ENCODE peak calls at places on chromosomes 12 and 14, in ten cellular contexts. Z, D, T, V, L, E, G, R, U and H are unnamed samples.

GRCh38 chr12:111673503-111673902 is 12.3 kb downstream of the BRAP start:
- DNase-seq in Z (no peak), D (peak; percentile 62), T (no peak), V (no peak), L (peak; percentile 31), E (no peak), G (no peak), R (no peak), U (no peak), H (no peak)

GRCh38 chr12:58529114-58529665 is 391.1 kb downstream of the LRIG3 start:
- DNase-seq in Z (no peak), D (no peak), T (no peak), V (no peak), L (no peak), E (peak; percentile 72), G (no peak), R (no peak), U (no peak), H (no peak)

GRCh38 chr12:66379613-66380012 is 77.3 kb downstream of the HELB start:
- DNase-seq in Z (no peak), D (no peak), T (no peak), V (no peak), L (no peak), E (no peak), G (no peak), R (no peak), U (no peak), H (no peak)

GRCh38 chr14:87034680-87035079 is 958.3 kb downstream of the GALC start:
- DNase-seq in Z (no peak), D (no peak), T (no peak), V (no peak), L (no peak), E (no peak), G (no peak), R (no peak), U (no peak), H (no peak)

GRCh38 chr14:67417633-67418032 is 5.7 kb upstream of the PLEK2 start:
- DNase-seq in Z (no peak), D (peak; percentile 54), T (no peak), V (no peak), L (no peak), E (no peak), G (no peak), R (no peak), U (no peak), H (no peak)

GRCh38 chr14:86672071-86672470 is 1142.1 kb downstream of the FLRT2 start:
- DNase-seq in Z (no peak), D (no peak), T (no peak), V (no peak), L (no peak), E (no peak), G (no peak), R (no peak), U (no peak), H (no peak)

GRCh38 chr12:53623986-53624385 is 2.2 kb downstream of the ATF7 start:
- DNase-seq in Z (no peak), D (no peak), T (no peak), V (no peak), L (peak; percentile 52), E (no peak), G (no peak), R (peak; percentile 36), U (no peak), H (no peak)

GRCh38 chr12:25311501-25311900 is 60.8 kb upstream of the KRAS start:
- DNase-seq in Z (no peak), D (no peak), T (no peak), V (no peak), L (no peak), E (no peak), G (no peak), R (no peak), U (no peak), H (no peak)

GRCh38 chr14:100536721-100537700 is 50.2 kb downstream of the BEGAIN start:
- DNase-seq in Z (no peak), D (no peak), T (peak; percentile 13), V (peak; percentile 44), L (no peak), E (no peak), G (no peak), R (no peak), U (no peak), H (no peak)

GRCh38 chr12:92505373-92506340 is 197.1 kb upstream of the PLEKHG7 start:
- DNase-seq in Z (no peak), D (peak; percentile 30), T (peak; percentile 75), V (peak; percentile 75), L (no peak), E (no peak), G (peak; percentile 45), R (peak; percentile 80), U (no peak), H (peak; percentile 60)

GRCh38 chr12:49615725-49616124 is 7.6 kb upstream of the PRPF40B start:
- DNase-seq in Z (no peak), D (peak; percentile 84), T (no peak), V (no peak), L (no peak), E (peak; percentile 61), G (no peak), R (no peak), U (no peak), H (no peak)

GRCh38 chr12:52358575-52359350 is 8.5 kb downstream of the KRT85 start:
- DNase-seq in Z (no peak), D (no peak), T (no peak), V (no peak), L (no peak), E (no peak), G (peak; percentile 63), R (no peak), U (no peak), H (peak; percentile 22)

GRCh38 chr12:55934773-55935172 is 3.8 kb downstream of the DGKA start:
- DNase-seq in Z (no peak), D (no peak), T (no peak), V (no peak), L (no peak), E (no peak), G (no peak), R (no peak), U (no peak), H (no peak)

GRCh38 chr14:61659582-61659981 is 35.7 kb upstream of the HIF1A start:
- DNase-seq in Z (no peak), D (peak; percentile 71), T (no peak), V (no peak), L (no peak), E (no peak), G (no peak), R (no peak), U (no peak), H (no peak)

GRCh38 chr12:111645433-111645832 is 40.3 kb downstream of the BRAP start:
- DNase-seq in Z (no peak), D (peak; percentile 99), T (no peak), V (no peak), L (no peak), E (no peak), G (no peak), R (no peak), U (no peak), H (no peak)

GRCh38 chr12:115640929-115641328 is 636.6 kb downstream of the MED13L start:
- DNase-seq in Z (no peak), D (no peak), T (no peak), V (no peak), L (no peak), E (peak; percentile 70), G (no peak), R (no peak), U (no peak), H (no peak)

GRCh38 chr12:103956515-103957027 is 9.1 kb upstream of the TDG start:
- DNase-seq in Z (no peak), D (peak; percentile 30), T (no peak), V (no peak), L (peak; percentile 11), E (no peak), G (no peak), R (no peak), U (no peak), H (no peak)

GRCh38 chr12:27616356-27617150 is 79.7 kb upstream of the REP15 start:
- DNase-seq in Z (no peak), D (no peak), T (no peak), V (no peak), L (no peak), E (no peak), G (no peak), R (no peak), U (no peak), H (no peak)

GRCh38 chr12:27615331-27615891 is 80.8 kb upstream of the REP15 start:
- DNase-seq in Z (no peak), D (peak; percentile 82), T (no peak), V (no peak), L (no peak), E (no peak), G (no peak), R (no peak), U (no peak), H (no peak)

GRCh38 chr12:27620121-27620520 is 76.1 kb upstream of the REP15 start:
- DNase-seq in Z (no peak), D (no peak), T (no peak), V (no peak), L (no peak), E (no peak), G (no peak), R (no peak), U (no peak), H (no peak)

GRCh38 chr12:27619308-27619707 is 76.9 kb upstream of the REP15 start:
- DNase-seq in Z (peak; percentile 53), D (peak; percentile 25), T (no peak), V (no peak), L (peak; percentile 11), E (peak; percentile 75), G (no peak), R (no peak), U (no peak), H (no peak)

GRCh38 chr12:27618836-27619235 is 77.4 kb upstream of the REP15 start:
- DNase-seq in Z (no peak), D (no peak), T (no peak), V (no peak), L (no peak), E (no peak), G (no peak), R (no peak), U (no peak), H (no peak)
- H3K4me1 ChIP-seq in Z (peaks cover 64% of the 10 kb centered on the region), D (peaks cover 22% of the 10 kb centered on the region), T (no peaks in the 10 kb centered on the region), V (no peaks in the 10 kb centered on the region), L (peaks cover 6% of the 10 kb centered on the region), E (peaks cover 83% of the 10 kb centered on the region), G (no peaks in the 10 kb centered on the region), R (peaks cover 97% of the 10 kb centered on the region), U (no peaks in the 10 kb centered on the region), H (no peaks in the 10 kb centered on the region)

GRCh38 chr14:69674546-69675245 is 63.3 kb downstream of the SUSD6 start:
- DNase-seq in Z (no peak), D (no peak), T (no peak), V (no peak), L (no peak), E (no peak), G (no peak), R (no peak), U (no peak), H (no peak)
- H3K27ac ChIP-seq in Z (no peak overlapping the region), D (no peak overlapping the region), T (peak overlapping the region; percentile 61), V (peak overlapping the region; percentile 61), L (no peak overlapping the region), E (no peak overlapping the region), G (no peak overlapping the region), R (peak overlapping the region; percentile 56), U (no peak overlapping the region), H (peak overlapping the region; percentile 32)

GRCh38 chr14:23831591-23831990 is 122.0 kb upstream of the DHRS4 start:
- DNase-seq in Z (no peak), D (no peak), T (no peak), V (no peak), L (no peak), E (no peak), G (no peak), R (no peak), U (no peak), H (no peak)
- H3K4me1 ChIP-seq in Z (peaks cover 31% of the 10 kb centered on the region), D (no peaks in the 10 kb centered on the region), T (no peaks in the 10 kb centered on the region), V (no peaks in the 10 kb centered on the region), L (peaks cover 25% of the 10 kb centered on the region), E (peaks cover 7% of the 10 kb centered on the region), G (no peaks in the 10 kb centered on the region), R (no peaks in the 10 kb centered on the region), U (no peaks in the 10 kb centered on the region), H (no peaks in the 10 kb centered on the region)

GRCh38 chr14:31118892-31119291 is 88.7 kb downstream of the HECTD1 start:
- DNase-seq in Z (no peak), D (no peak), T (no peak), V (no peak), L (no peak), E (no peak), G (no peak), R (no peak), U (no peak), H (no peak)
- H3K27ac ChIP-seq in Z (no peak overlapping the region), D (no peak overlapping the region), T (no peak overlapping the region), V (no peak overlapping the region), L (no peak overlapping the region), E (no peak overlapping the region), G (no peak overlapping the region), R (no peak overlapping the region), U (no peak overlapping the region), H (no peak overlapping the region)